ENCODE peak calls at places on chromosomes 7 and 10, in eight cellular contexts. J, U, A, M, X, B, N and V are unnamed samples.

GRCh38 chr7:123367508-123368122 is 166.8 kb downstream of the IQUB start:
- DNase-seq in N (no peak), X (peak; percentile 65), U (peak; percentile 84), J (no peak), M (peak; percentile 45), A (peak; percentile 6), B (peak; percentile 80), V (peak; percentile 38)

GRCh38 chr10:31399631-31400030 is 80.6 kb downstream of the ZEB1 start:
- DNase-seq in U (no peak), X (peak; percentile 35), N (no peak), J (no peak), M (no peak), A (peak; percentile 32), B (no peak), V (no peak)

GRCh38 chr10:60314306-60314940 is 75.3 kb downstream of the ANK3 start:
- DNase-seq in N (peak; percentile 21), A (peak; percentile 81), B (peak; percentile 79), X (peak; percentile 83), M (no peak), U (peak; percentile 69), J (no peak), V (no peak)

GRCh38 chr7:151077705-151078232 is 2.8 kb downstream of the FASTK start:
- DNase-seq in N (no peak), A (no peak), U (no peak), B (no peak), M (no peak), X (no peak), J (no peak), V (no peak)

GRCh38 chr10:127150136-127150535 is 46.3 kb downstream of the INSYN2A start:
- DNase-seq in A (peak; percentile 80), X (peak; percentile 35), U (peak; percentile 38), B (peak; percentile 73), N (no peak), M (no peak), J (no peak), V (no peak)

GRCh38 chr10:83222832-83223742 is 916.2 kb upstream of the GHITM start:
- DNase-seq in J (no peak), X (no peak), B (no peak), A (no peak), M (no peak), N (no peak), U (no peak), V (no peak)

GRCh38 chr10:21519981-21520436 is 5.5 kb downstream of the SKIDA1 start:
- DNase-seq in N (no peak), X (peak; percentile 85), J (no peak), A (peak; percentile 86), M (no peak), B (peak; percentile 74), U (peak; percentile 85), V (no peak)

GRCh38 chr7:100022621-100023020 is 7.2 kb downstream of the ZKSCAN1 start:
- DNase-seq in U (no peak), X (no peak), N (peak; percentile 88), B (no peak), J (peak; percentile 47), A (no peak), M (peak; percentile 94), V (peak; percentile 83)

GRCh38 chr7:4607321-4607729 is 74.8 kb upstream of the FOXK1 start:
- DNase-seq in J (peak; percentile 9), N (no peak), A (peak; percentile 23), B (no peak), M (no peak), U (no peak), X (no peak), V (no peak)

GRCh38 chr7:104894998-104895850 is 118.8 kb upstream of the KMT2E start:
- DNase-seq in N (no peak), J (no peak), U (no peak), X (no peak), M (no peak), B (no peak), A (no peak), V (no peak)

GRCh38 chr10:33897255-33897893 is 562.9 kb upstream of the NRP1 start:
- DNase-seq in N (no peak), U (peak; percentile 42), A (peak; percentile 89), X (peak; percentile 85), J (no peak), B (peak; percentile 49), M (no peak), V (no peak)

DNA sequence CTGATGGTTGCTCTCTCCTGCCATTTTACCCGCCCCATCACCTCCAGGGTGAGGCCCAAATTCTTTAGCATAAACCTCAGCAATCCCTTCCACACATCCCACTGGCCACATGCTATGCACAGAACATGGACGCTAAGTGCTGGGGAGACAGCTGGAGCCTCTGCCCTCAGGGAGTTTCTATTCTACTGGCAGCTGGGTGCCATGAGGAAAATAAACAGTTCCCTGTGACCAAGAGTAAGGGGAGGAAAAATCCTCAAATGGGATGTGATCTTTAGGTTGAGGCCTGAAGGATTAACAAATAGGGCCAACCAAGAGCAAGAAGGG is 1.2 kb downstream of the PARP12 start:
- DNase-seq in A (peak; percentile 7), N (no peak), B (no peak), J (no peak), U (no peak), X (no peak), M (no peak), V (no peak)
- H3K4me3 ChIP-seq in A (peak overlapping the region; percentile 74), N (peak overlapping the region; percentile 69), B (peak overlapping the region; percentile 45), J (peak overlapping the region; percentile 81), U (peak overlapping the region; percentile 70), X (peak overlapping the region; percentile 73), M (no peak overlapping the region), V (peak overlapping the region; percentile 65)

GRCh38 chr10:122273966-122274545 is 3.0 kb downstream of the BTBD16 start:
- DNase-seq in M (no peak), A (no peak), B (no peak), J (no peak), X (no peak), U (no peak), N (no peak), V (no peak)

GRCh38 chr10:122280156-122280555 is 9.1 kb downstream of the BTBD16 start:
- DNase-seq in N (no peak), B (no peak), A (no peak), U (no peak), M (no peak), J (peak; percentile 5), X (no peak), V (no peak)

GRCh38 chr10:122277737-122278136 is 6.6 kb downstream of the BTBD16 start:
- DNase-seq in B (no peak), U (no peak), N (no peak), A (no peak), X (no peak), M (no peak), J (no peak), V (no peak)

GRCh38 chr10:122279725-122280141 is 8.6 kb downstream of the BTBD16 start:
- DNase-seq in X (peak; percentile 51), J (peak; percentile 22), B (peak; percentile 60), N (no peak), M (no peak), U (peak; percentile 85), A (peak; percentile 21), V (peak; percentile 3)

DNA sequence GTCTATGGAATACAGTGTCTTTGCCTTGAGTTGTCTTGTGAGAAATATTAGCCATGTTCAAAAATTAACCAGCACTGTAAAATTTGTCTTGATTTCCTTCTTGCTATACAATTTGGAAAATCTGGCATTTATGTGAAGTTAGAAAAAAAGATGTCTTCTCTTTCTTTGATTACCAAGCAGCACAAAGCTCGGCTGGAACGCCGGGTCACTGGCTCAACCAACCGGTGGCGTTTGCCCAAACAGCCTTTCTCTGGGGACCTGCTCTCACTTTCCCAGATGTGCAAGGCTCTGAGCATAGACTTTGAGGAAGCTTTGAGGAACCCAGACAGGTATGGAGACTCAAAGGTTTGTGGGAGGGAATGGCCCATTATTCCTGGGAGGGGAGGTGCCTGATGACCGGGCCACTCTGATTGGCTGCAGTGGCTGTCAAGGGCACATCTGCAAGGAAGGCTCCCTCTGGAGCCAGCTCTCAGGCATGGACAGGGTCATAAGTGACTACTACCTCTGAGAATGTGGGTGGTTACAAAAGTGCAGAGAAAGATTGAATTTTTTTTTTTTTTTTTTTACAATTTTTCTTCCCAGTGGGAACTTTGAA is 5.6 kb downstream of the BTBD16 start:
- DNase-seq in X (peak; percentile 35), U (peak; percentile 74), N (no peak), A (peak; percentile 59), J (peak; percentile 24), M (no peak), B (peak; percentile 79), V (no peak)
- TF ChIP-seq CTCF in X (no peak), U (no peak), N (no peak), A (no peak), J (no peak), M (no peak), B (peak; percentile 18), V (no peak)

GRCh38 chr7:106269263-106269961 is 15.4 kb downstream of the NAMPT start:
- DNase-seq in X (no peak), J (no peak), N (no peak), M (no peak), A (no peak), B (no peak), U (peak; percentile 86), V (no peak)
- H3K4me3 ChIP-seq in X (no peak overlapping the region), J (no peak overlapping the region), N (no peak overlapping the region), M (no peak overlapping the region), A (no peak overlapping the region), B (no peak overlapping the region), U (no peak overlapping the region), V (no peak overlapping the region)

GRCh38 chr10:120400601-120401000 is 56.4 kb upstream of the PLPP4 start:
- DNase-seq in U (peak; percentile 76), X (no peak), M (no peak), A (peak; percentile 90), J (no peak), N (no peak), B (peak; percentile 38), V (no peak)
- TF ChIP-seq CTCF in U (no peak), X (no peak), M (no peak), A (no peak), J (no peak), N (no peak), B (no peak), V (no peak)

GRCh38 chr10:93068411-93069244 is 5.1 kb upstream of the CYP26A1 start:
- DNase-seq in B (peak; percentile 58), J (no peak), A (peak; percentile 70), N (no peak), M (no peak), U (peak; percentile 48), X (no peak), V (no peak)
- H3K4me3 ChIP-seq in B (no peak overlapping the region), J (no peak overlapping the region), A (peak overlapping the region; percentile 14), N (no peak overlapping the region), M (no peak overlapping the region), U (no peak overlapping the region), X (peak overlapping the region; percentile 22), V (no peak overlapping the region)